ENCODE peak calls at places on chromosome 14, in six cellular contexts. G is lower lobe of right lung, E is AG10803, K is heart left ventricle, A is GM12865, Y is ovary. P is an unnamed sample.

GRCh38 chr14:72434856-72435255 is 459.0 kb downstream of the DPF3 start:
- DNase-seq in A (no peak), E (peak), K (no peak), G (no peak), Y (no peak), P (no peak)

GRCh38 chr14:69059658-69060648 is 80.9 kb upstream of the ACTN1 start:
- DNase-seq in K (peak), E (peak), A (no peak), Y (no peak), G (no peak), P (peak)

GRCh38 chr14:105136401-105137322 is 31.9 kb downstream of the JAG2 start:
- DNase-seq in Y (no peak), A (no peak), G (no peak), K (no peak), E (no peak), P (no peak)

GRCh38 chr14:77098470-77099353 is 654 bp downstream of the CIPC start:
- DNase-seq in G (peak), A (no peak), E (no peak), Y (peak), K (peak), P (no peak)

GRCh38 chr14:39229222-39229543 is 4.5 kb upstream of the MIA2 start:
- DNase-seq in Y (no peak), A (peak), K (no peak), G (no peak), E (peak), P (peak)

GRCh38 chr14:96194657-96195431 is 9.8 kb upstream of the BDKRB2 start:
- DNase-seq in K (no peak), A (no peak), E (no peak), Y (no peak), G (peak), P (no peak)

GRCh38 chr14:75563931-75564330 is 14.5 kb upstream of the FLVCR2 start:
- DNase-seq in A (no peak), Y (no peak), E (no peak), G (no peak), K (no peak), P (no peak)

GRCh38 chr14:32019271-32019670 is 57.8 kb upstream of the ARHGAP5 start:
- DNase-seq in A (no peak), E (no peak), G (no peak), K (no peak), Y (no peak), P (no peak)

GRCh38 chr14:79279645-79280399 is 931.5 kb downstream of the DIO2 start:
- DNase-seq in E (no peak), A (no peak), K (no peak), Y (no peak), G (peak), P (no peak)

GRCh38 chr14:68822964-68823363 is 30.1 kb upstream of the ZFP36L1 start:
- DNase-seq in G (no peak), K (no peak), A (no peak), E (no peak), Y (no peak), P (no peak)

GRCh38 chr14:64442300-64442988 is 22.9 kb upstream of the AKAP5 start:
- DNase-seq in G (no peak), A (no peak), Y (no peak), K (peak), E (no peak), P (peak)

GRCh38 chr14:20675669-20676068 is 8.7 kb upstream of the RNASE4 start:
- DNase-seq in E (no peak), Y (no peak), A (peak), K (no peak), G (no peak), P (no peak)

GRCh38 chr14:103528512-103529382 is at the start of gene TRMT61A:
- DNase-seq in E (peak), A (peak), G (peak), K (peak), Y (peak), P (peak)

GRCh38 chr14:24693353-24693737 is 59.4 kb upstream of the GZMB start:
- DNase-seq in Y (no peak), E (no peak), A (no peak), G (no peak), K (no peak), P (no peak)

GRCh38 chr14:50082784-50083466 is 33.4 kb downstream of the VCPKMT start:
- DNase-seq in G (no peak), A (peak), K (no peak), Y (no peak), E (no peak), P (no peak)

GRCh38 chr14:103476631-103477030 is 46.0 kb downstream of the CKB start:
- DNase-seq in K (no peak), Y (no peak), G (no peak), E (no peak), A (no peak), P (no peak)

GRCh38 chr14:61889914-61890351 is 127.7 kb downstream of the SNAPC1 start:
- DNase-seq in E (no peak), G (no peak), K (no peak), A (peak), Y (no peak), P (no peak)

GRCh38 chr14:96567289-96567899 is 65.2 kb downstream of the PAPOLA start:
- DNase-seq in Y (no peak), A (peak), G (no peak), K (no peak), E (peak), P (peak)

GRCh38 chr14:59301354-59301753 is 112.9 kb downstream of the DAAM1 start:
- DNase-seq in G (no peak), K (peak), A (peak), E (no peak), Y (no peak), P (no peak)

GRCh38 chr14:30610719-30611388 is 11.3 kb upstream of the SCFD1 start:
- DNase-seq in K (no peak), G (peak), E (peak), Y (no peak), A (peak), P (peak)

GRCh38 chr14:25048170-25049126 is 1.5 kb downstream of the STXBP6 start:
- DNase-seq in K (peak), E (peak), Y (peak), G (no peak), A (no peak), P (peak)

GRCh38 chr14:68232643-68233055 is 413.1 kb downstream of the RAD51B start:
- DNase-seq in K (peak), E (peak), G (no peak), A (peak), Y (peak), P (peak)

GRCh38 chr14:77478796-77479195 is 19.8 kb downstream of the ISM2 start:
- DNase-seq in G (no peak), E (no peak), K (no peak), Y (no peak), A (peak), P (no peak)

GRCh38 chr14:39322807-39323206 is 89.1 kb downstream of the MIA2 start:
- DNase-seq in Y (no peak), K (no peak), E (peak), G (no peak), A (no peak), P (peak)

GRCh38 chr14:60721331-60722162 is 2.6 kb downstream of the SIX4 start:
- DNase-seq in A (peak), E (peak), G (peak), Y (peak), K (peak), P (peak)

GRCh38 chr14:60720391-60720790 is 3.8 kb downstream of the SIX4 start:
- DNase-seq in E (no peak), K (no peak), G (no peak), Y (no peak), A (no peak), P (no peak)

GRCh38 chr14:60722836-60723217 is 1.3 kb downstream of the SIX4 start:
- DNase-seq in E (no peak), G (no peak), Y (no peak), A (no peak), K (no peak), P (peak)

GRCh38 chr14:60722163-60722835 is 1.9 kb downstream of the SIX4 start:
- DNase-seq in K (peak), Y (peak), G (peak), A (peak), E (peak), P (peak)

GRCh38 chr14:60720962-60721330 is 3.2 kb downstream of the SIX4 start:
- DNase-seq in K (no peak), E (no peak), A (no peak), G (no peak), Y (no peak), P (no peak)
- H3K4me3 ChIP-seq in K (peak), E (peak), A (no peak), G (peak), Y (peak), P (peak)

DNA sequence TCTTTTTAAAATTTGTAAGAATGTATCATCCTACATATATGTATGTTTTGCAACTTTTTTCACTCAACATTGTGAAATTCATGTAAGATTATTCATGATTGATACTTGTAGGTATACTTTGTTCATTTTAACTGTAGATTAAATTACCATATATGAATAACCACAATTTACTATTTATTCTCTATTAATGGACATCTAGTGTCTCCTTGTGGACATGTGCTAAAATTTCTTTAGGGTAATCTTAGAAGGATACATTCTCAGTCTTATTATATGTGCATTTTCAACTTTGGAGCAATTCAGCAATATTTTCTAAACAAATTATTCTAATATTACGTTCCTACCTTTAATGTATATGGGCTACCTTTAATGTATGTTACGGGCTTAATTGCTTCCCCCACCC is 192.4 kb downstream of the FUT8 start:
- DNase-seq in A (no peak), G (no peak), Y (no peak), K (no peak), E (no peak), P (peak)
- TF ChIP-seq CTCF in A (peak), G (peak), Y (no peak), K (peak), E (peak), P (peak)

DNA sequence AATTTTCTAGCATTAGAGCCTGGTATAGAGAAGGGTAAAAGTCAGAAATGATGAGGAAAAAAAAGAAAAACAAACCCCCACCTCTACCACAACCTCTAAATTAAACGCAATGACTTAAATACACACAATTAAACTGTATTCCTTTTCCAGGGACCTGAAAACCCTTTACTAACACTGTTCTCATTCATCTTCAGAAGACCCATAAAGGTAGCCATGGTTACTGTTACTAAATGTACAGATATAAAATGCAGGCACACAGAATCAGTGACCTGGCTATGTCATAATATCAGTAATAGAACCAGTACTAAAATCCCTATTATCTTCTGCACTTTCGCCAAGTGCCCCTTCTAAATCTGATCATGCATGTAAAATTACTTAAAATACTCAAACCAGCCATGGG is 1.4 kb downstream of the ACIN1 start:
- DNase-seq in K (no peak), G (no peak), A (no peak), Y (no peak), E (no peak), P (no peak)
- H3K4me3 ChIP-seq in K (peak), G (peak), A (peak), Y (peak), E (peak), P (peak)

GRCh38 chr14:90757452-90757851 is 58.8 kb downstream of the TTC7B start:
- DNase-seq in K (no peak), E (no peak), A (no peak), Y (no peak), G (no peak), P (no peak)

GRCh38 chr14:90758028-90758889 is 58.0 kb downstream of the TTC7B start:
- DNase-seq in A (peak), K (peak), G (peak), E (peak), Y (peak), P (peak)

GRCh38 chr14:90758959-90759358 is 57.3 kb downstream of the TTC7B start:
- DNase-seq in Y (peak), G (peak), E (peak), K (peak), A (peak), P (peak)

GRCh38 chr14:90755661-90756304 is 60.4 kb downstream of the TTC7B start:
- DNase-seq in G (no peak), E (no peak), A (no peak), Y (no peak), K (no peak), P (no peak)

DNA sequence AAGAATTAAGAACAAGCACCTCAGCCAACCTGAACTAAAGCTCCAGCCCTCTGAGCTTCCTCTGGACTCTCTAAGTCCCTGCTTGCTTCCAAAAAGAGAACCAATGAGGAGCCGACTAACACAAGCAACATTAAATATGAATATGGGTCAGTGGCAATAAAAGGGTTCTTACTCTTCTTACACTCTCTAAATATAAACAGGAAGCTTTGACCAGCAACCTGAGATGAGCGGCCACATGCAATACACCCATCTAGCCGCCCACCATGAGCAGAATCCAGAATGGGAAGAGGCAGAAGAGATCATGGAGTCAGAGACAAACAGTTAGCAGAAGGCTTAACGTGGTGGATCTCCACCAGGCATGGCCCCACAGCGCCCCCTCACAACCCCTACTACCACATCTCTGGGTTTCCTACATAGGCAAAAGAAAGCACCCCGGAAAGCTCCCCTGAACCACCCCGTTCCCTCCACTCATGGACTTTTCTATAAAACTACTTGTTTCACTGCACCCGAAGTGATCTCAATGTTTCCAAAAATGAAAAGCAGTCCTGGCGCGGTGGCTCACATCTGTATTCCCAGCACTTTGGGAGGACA is 59.4 kb downstream of the TTC7B start:
- DNase-seq in E (no peak), Y (no peak), G (no peak), K (no peak), A (no peak), P (no peak)
- TF ChIP-seq CTCF in E (no peak), Y (no peak), G (no peak), K (no peak), A (no peak), P (peak)

DNA sequence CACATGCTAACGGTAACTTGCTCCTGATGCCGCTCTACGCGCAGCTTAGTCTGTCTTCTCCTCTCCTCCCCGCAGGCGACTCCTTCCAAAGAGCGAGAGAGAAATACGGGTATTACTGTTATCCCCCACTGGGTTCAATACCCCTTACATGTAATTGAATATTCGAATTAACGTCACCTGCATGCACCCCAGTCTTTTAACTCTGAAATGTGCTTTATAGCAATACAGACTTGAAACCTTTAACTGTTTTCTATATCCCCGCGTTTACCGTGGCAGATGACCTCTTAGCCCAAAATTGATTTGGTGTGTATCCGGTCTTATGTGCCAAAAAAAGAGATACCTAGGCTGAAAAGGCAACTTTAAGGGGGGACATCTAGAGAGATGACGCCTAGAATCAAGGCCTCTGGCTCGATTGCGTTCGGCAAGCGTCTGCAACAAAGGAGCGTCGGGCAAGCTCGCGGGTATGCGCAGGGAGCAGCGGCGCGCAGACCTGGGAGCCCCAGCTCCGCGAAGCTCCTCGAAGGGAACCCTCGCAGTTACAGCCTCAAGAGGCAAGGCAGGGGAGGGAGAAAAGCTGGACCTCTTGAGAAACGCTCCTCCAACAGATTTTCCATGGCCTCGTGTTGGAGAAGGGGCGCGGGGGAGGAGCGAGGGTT is 6.8 kb upstream of the FOXG1 start:
- DNase-seq in A (no peak), Y (no peak), K (no peak), G (no peak), E (no peak), P (no peak)
- H3K4me3 ChIP-seq in A (no peak), Y (no peak), K (no peak), G (no peak), E (peak), P (no peak)

P was measured in cardiac fibroblast.